ENCODE peak calls at places on chromosomes 12 and 14, in six cellular contexts. T is neuronal stem cell, O is mesenchymal stem cell, J is H9, N is trophoblast cell, L is H1. U is an unnamed sample.

GRCh38 chr12:66684222-66684621 is 5.3 kb upstream of the GRIP1 start:
- DNase-seq in T (no peak), O (no peak), J (no peak), N (no peak), L (no peak), U (no peak)

GRCh38 chr12:122106891-122107660 is 28.5 kb downstream of the MLXIP start:
- DNase-seq in T (no peak), O (peak; percentile 66), J (no peak), N (no peak), L (no peak), U (peak; percentile 77)

GRCh38 chr14:61461808-61462275 is 140.5 kb downstream of the PRKCH start:
- DNase-seq in T (peak; percentile 65), O (peak; percentile 80), J (no peak), N (peak; percentile 83), L (no peak), U (peak; percentile 77)

GRCh38 chr12:5204271-5204670 is 160.6 kb downstream of the KCNA5 start:
- DNase-seq in T (peak; percentile 71), O (no peak), J (peak; percentile 79), N (no peak), L (no peak), U (no peak)

GRCh38 chr12:128825845-128826244 is 2.1 kb upstream of the SLC15A4 start:
- DNase-seq in T (no peak), O (no peak), J (no peak), N (no peak), L (no peak), U (no peak)

GRCh38 chr14:68503186-68503825 is 289.6 kb downstream of the ZFP36L1 start:
- DNase-seq in T (no peak), O (no peak), J (no peak), N (peak; percentile 88), L (no peak), U (no peak)

GRCh38 chr12:7916936-7917335 is 19.1 kb downstream of the SLC2A3 start:
- DNase-seq in T (no peak), O (peak; percentile 52), J (peak; percentile 66), N (peak; percentile 8), L (no peak), U (no peak)

GRCh38 chr14:20434701-20435453 is 1.1 kb downstream of the KLHL33 start:
- DNase-seq in T (no peak), O (no peak), J (no peak), N (no peak), L (no peak), U (no peak)

GRCh38 chr12:123720141-123720814 is 8.1 kb downstream of the ATP6V0A2 start:
- DNase-seq in T (no peak), O (no peak), J (no peak), N (no peak), L (no peak), U (no peak)

GRCh38 chr14:43005807-43006206 is 1399.1 kb downstream of the LRFN5 start:
- DNase-seq in T (no peak), O (peak; percentile 22), J (no peak), N (no peak), L (no peak), U (peak; percentile 23)

GRCh38 chr14:60720962-60721330 is 3.2 kb downstream of the SIX4 start:
- DNase-seq in T (no peak), O (no peak), J (no peak), N (no peak), L (no peak), U (no peak)

GRCh38 chr12:91785655-91786489 is 359.8 kb downstream of the BTG1 start:
- DNase-seq in T (no peak), O (no peak), J (no peak), N (no peak), L (no peak), U (no peak)

GRCh38 chr12:45605624-45606023 is 123.9 kb upstream of the ARID2 start:
- DNase-seq in T (no peak), O (no peak), J (no peak), N (no peak), L (no peak), U (no peak)

GRCh38 chr12:102885043-102885932 is 31.8 kb downstream of the PAH start:
- DNase-seq in T (peak; percentile 54), O (no peak), J (no peak), N (no peak), L (no peak), U (no peak)

GRCh38 chr12:110124184-110124995 is at the start of gene IFT81:
- DNase-seq in T (peak; percentile 94), O (peak; percentile 93), J (peak; percentile 95), N (peak; percentile 97), L (peak; percentile 58), U (peak; percentile 90)

GRCh38 chr14:59133202-59133601 is 55.3 kb upstream of the DAAM1 start:
- DNase-seq in T (no peak), O (no peak), J (no peak), N (no peak), L (no peak), U (no peak)

GRCh38 chr12:14635776-14636175 is 60.6 kb downstream of the GUCY2C start:
- DNase-seq in T (no peak), O (no peak), J (no peak), N (peak; percentile 11), L (no peak), U (no peak)

GRCh38 chr14:49508124-49508523 is 78.1 kb downstream of the RPS29 start:
- DNase-seq in T (no peak), O (no peak), J (no peak), N (peak; percentile 86), L (no peak), U (no peak)

GRCh38 chr14:76294876-76295275 is 81.1 kb upstream of the ESRRB start:
- DNase-seq in T (no peak), O (no peak), J (no peak), N (no peak), L (no peak), U (no peak)

DNA sequence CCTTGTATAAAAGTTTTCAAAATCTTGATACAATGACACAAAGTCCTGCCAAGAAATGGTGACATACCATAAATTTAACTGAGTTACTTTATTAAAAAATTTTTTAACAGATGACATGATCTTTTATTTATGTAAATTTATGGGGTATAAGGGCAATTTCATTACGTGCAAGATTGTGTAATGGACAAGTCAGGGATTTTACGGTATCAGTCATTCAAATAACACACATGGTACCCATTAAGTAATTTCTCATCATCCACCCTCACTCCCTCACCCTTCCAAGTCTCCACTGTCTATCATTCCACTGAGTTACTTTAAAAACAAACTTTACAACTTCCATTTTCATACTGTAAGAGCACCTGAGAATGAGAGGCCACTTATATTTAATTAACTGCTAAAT is 37.4 kb downstream of the SPTLC2 start:
- DNase-seq in T (no peak), O (no peak), J (no peak), N (no peak), L (no peak), U (peak; percentile 54)
- H4K91ac ChIP-seq in T (no peak overlapping the region), O (no peak overlapping the region), J (no peak overlapping the region), N (no peak overlapping the region), L (no peak overlapping the region), U (no peak overlapping the region)

GRCh38 chr12:9083793-9084192 is 31.9 kb downstream of the A2M start:
- DNase-seq in T (no peak), O (no peak), J (no peak), N (no peak), L (no peak), U (no peak)

GRCh38 chr12:9090220-9090619 is 25.5 kb downstream of the A2M start:
- DNase-seq in T (no peak), O (no peak), J (no peak), N (no peak), L (no peak), U (no peak)

GRCh38 chr12:9084417-9084816 is 31.3 kb downstream of the A2M start:
- DNase-seq in T (no peak), O (no peak), J (no peak), N (no peak), L (no peak), U (no peak)

GRCh38 chr12:9087087-9087835 is 28.5 kb downstream of the A2M start:
- DNase-seq in T (no peak), O (no peak), J (no peak), N (no peak), L (no peak), U (no peak)

GRCh38 chr12:9086087-9086486 is 29.6 kb downstream of the A2M start:
- DNase-seq in T (no peak), O (no peak), J (no peak), N (no peak), L (no peak), U (no peak)
- H4K91ac ChIP-seq in T (no peak overlapping the region), O (no peak overlapping the region), J (no peak overlapping the region), N (no peak overlapping the region), L (no peak overlapping the region), U (no peak overlapping the region)

DNA sequence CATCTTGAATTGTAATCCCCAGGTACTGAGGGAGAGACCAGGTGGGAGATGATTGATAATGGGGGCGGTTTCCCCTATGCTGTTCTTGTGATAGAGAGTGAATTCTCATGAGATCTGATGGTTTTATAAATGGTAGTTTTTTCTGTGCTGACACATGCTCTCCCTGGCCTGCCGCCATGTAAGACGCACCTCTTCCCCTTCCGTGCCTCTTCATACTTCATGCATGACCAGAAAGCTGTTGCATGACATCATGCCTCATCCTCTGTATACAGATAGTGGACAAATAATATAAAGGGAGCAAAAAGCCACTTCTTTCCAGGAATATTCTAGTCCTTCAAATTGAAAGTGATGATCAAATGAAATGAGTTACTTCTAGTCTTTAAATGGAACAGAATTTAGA is 47.2 kb upstream of the LRIG3 start:
- DNase-seq in T (no peak), O (no peak), J (no peak), N (no peak), L (no peak), U (peak; percentile 59)
- H4K91ac ChIP-seq in T (no peak overlapping the region), O (no peak overlapping the region), J (no peak overlapping the region), N (no peak overlapping the region), L (no peak overlapping the region), U (no peak overlapping the region)

DNA sequence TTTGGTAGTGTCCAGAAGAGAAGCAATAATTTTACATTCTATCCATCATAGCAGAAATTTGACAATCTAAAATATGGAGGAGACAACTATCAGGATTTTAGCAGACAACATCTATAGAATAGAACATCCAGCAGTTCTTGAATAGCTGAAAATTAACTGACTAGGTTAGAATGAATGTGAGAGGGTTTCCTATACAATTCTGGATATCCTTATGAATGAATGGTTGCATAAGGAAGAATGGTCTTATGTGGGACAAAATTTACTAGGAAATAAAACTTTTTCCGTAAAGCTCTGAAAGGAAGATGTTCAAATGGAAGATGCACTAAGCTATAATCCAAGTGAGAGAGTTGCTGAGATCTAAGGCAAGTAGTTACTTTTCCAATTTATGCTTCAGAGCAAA is at the start of gene OR6C3:
- DNase-seq in T (no peak), O (no peak), J (no peak), N (no peak), L (no peak), U (no peak)
- H4K91ac ChIP-seq in T (no peak within 1 kb of the TSS), O (no peak within 1 kb of the TSS), J (no peak within 1 kb of the TSS), N (no peak within 1 kb of the TSS), L (no peak within 1 kb of the TSS), U (no peak within 1 kb of the TSS)

U was measured in IMR-90.